ENCODE peak calls at places on chromosomes 16 and 17, in eight cellular contexts. D, Y, O, C, F, M, G and Z are unnamed samples.

GRCh38 chr16:86974120-86974519 is 343.1 kb downstream of the C16orf95 start:
- DNase-seq in C (no peak), D (peak), O (no peak), G (no peak), F (no peak), Y (no peak), M (no peak), Z (no peak)

GRCh38 chr16:51383909-51384308 is 232.8 kb upstream of the SALL1 start:
- DNase-seq in Y (no peak), G (no peak), M (no peak), C (no peak), O (no peak), D (no peak), F (no peak), Z (no peak)

GRCh38 chr16:86848821-86849220 is 270.5 kb downstream of the FOXL1 start:
- DNase-seq in C (no peak), F (no peak), Y (no peak), G (no peak), O (no peak), M (no peak), D (no peak), Z (no peak)

GRCh38 chr17:31294231-31294630 is 2.8 kb downstream of the OMG start:
- DNase-seq in C (no peak), F (peak), O (no peak), Y (no peak), G (no peak), D (no peak), M (no peak), Z (no peak)

GRCh38 chr16:6841392-6841791 is 491.3 kb upstream of the RBFOX1 start:
- DNase-seq in O (no peak), Y (no peak), D (no peak), M (no peak), C (no peak), F (no peak), G (no peak), Z (no peak)

GRCh38 chr17:74337834-74338500 is 11.9 kb downstream of the KIF19 start:
- DNase-seq in C (no peak), Y (no peak), O (no peak), D (no peak), G (no peak), F (peak), M (no peak), Z (no peak)

GRCh38 chr16:88505405-88506082 is 52.5 kb downstream of the ZFPM1 start:
- DNase-seq in C (peak), G (no peak), D (peak), O (peak), Y (peak), M (no peak), F (no peak), Z (no peak)

GRCh38 chr17:72030067-72030899 is 90.5 kb upstream of the SOX9 start:
- DNase-seq in F (peak), O (peak), M (no peak), D (peak), C (peak), Y (no peak), G (no peak), Z (no peak)

GRCh38 chr17:39281806-39282205 is 56.1 kb upstream of the STAC2 start:
- DNase-seq in G (no peak), C (no peak), O (no peak), F (no peak), Y (no peak), D (peak), M (no peak), Z (no peak)

GRCh38 chr16:11379420-11379819 is 34.2 kb downstream of the RMI2 start:
- DNase-seq in C (peak), D (peak), O (no peak), Y (no peak), M (no peak), F (no peak), G (no peak), Z (no peak)

GRCh38 chr17:5422505-5422904 is 2.5 kb downstream of the RPAIN start:
- DNase-seq in G (no peak), D (peak), M (peak), C (peak), F (no peak), O (no peak), Y (no peak), Z (no peak)

GRCh38 chr17:74545456-74546230 is at the start of gene CD300C:
- DNase-seq in M (no peak), F (peak), G (peak), Y (no peak), D (peak), C (peak), O (peak), Z (no peak)

GRCh38 chr17:31780436-31780835 is 78.6 kb downstream of the COPRS start:
- DNase-seq in O (no peak), F (no peak), M (no peak), G (no peak), D (no peak), C (no peak), Y (no peak), Z (no peak)

GRCh38 chr16:26053889-26054288 is 362.1 kb downstream of the HS3ST4 start:
- DNase-seq in C (no peak), D (no peak), F (no peak), Y (no peak), G (no peak), O (no peak), M (no peak), Z (no peak)